ENCODE peak calls at places on chromosomes 3 and 15, in nine cellular contexts. I is activated CD8-positive, alpha-beta T cell treated with anti-CD3 and anti-CD28 coated beads, Interleukin-2, amount 10 ng/mL, durations not matched to agents 7 days and 5 days; Q is stimulated activated naive CD8-positive, alpha-beta T cell treated with anti-CD3 and anti-CD28 coated beads, Interleukin-15, Interleukin-2, amounts not matched to agents 100 U/mL and 50 U/mL, for 24 hours; Y is central memory CD8-positive, alpha-beta T cell; C is upper lobe of left lung; L is stimulated activated naive B cell treated with anti-CD40 and anti-IgM and Interleukin-4, amounts not matched to agents 10 μg/mL and 1 μg/mL and 100 μg/mL, for 72 hours; A is naive thymus-derived CD8-positive, alpha-beta T cell; D is effector memory CD8-positive, alpha-beta T cell; M is T-helper 17 cell. V is an unnamed sample.

GRCh38 chr15:67792250-67792942 is 32.9 kb upstream of the SKOR1 start:
- ATAC-seq in I (no peak), Q (no peak), Y (no peak), C (no peak), L (no peak), A (no peak), D (no peak), M (no peak), V (no peak)

GRCh38 chr3:160722331-160722730 is 33.7 kb upstream of the PPM1L start:
- ATAC-seq in I (no peak), Q (no peak), Y (no peak), C (no peak), L (no peak), A (no peak), D (no peak), M (no peak), V (no peak)

GRCh38 chr3:46368569-46368968 is 2.2 kb upstream of the CCR5 start:
- ATAC-seq in I (peak), Q (peak), Y (peak), C (peak), L (peak), A (peak), D (peak), M (peak), V (peak)

GRCh38 chr3:46664971-46665762 is 28.3 kb downstream of the ALS2CL start:
- ATAC-seq in I (no peak), Q (no peak), Y (no peak), C (no peak), L (no peak), A (no peak), D (no peak), M (no peak), V (no peak)

GRCh38 chr3:73609655-73610054 is 15.1 kb downstream of the PDZRN3 start:
- ATAC-seq in I (no peak), Q (no peak), Y (no peak), C (no peak), L (no peak), A (no peak), D (no peak), M (no peak), V (no peak)

GRCh38 chr3:94001191-94001590 is 21.2 kb downstream of the ARL13B start:
- ATAC-seq in I (no peak), Q (no peak), Y (no peak), C (no peak), L (no peak), A (no peak), D (no peak), M (no peak), V (no peak)

GRCh38 chr15:61243984-61244593 is 15.0 kb upstream of the RORA start:
- ATAC-seq in I (no peak), Q (peak), Y (no peak), C (no peak), L (peak), A (no peak), D (no peak), M (no peak), V (peak)

GRCh38 chr15:85312925-85313324 is 67.5 kb upstream of the AKAP13 start:
- ATAC-seq in I (no peak), Q (no peak), Y (no peak), C (peak), L (peak), A (no peak), D (peak), M (no peak), V (peak)

V was measured in stimulated activated memory B cell treated with anti-CD40 and anti-IgM and Interleukin-4, amounts not matched to agents 10 μg/mL and 1 μg/mL and 100 μg/mL, for 72 hours.